ENCODE peak calls at places on chromosomes 13 and 19, in seven cellular contexts. F is AG09319, C is progenitor cell of endocrine pancreas, Z is uterus, Q is psoas muscle, O is thoracic aorta, M is HFFc6. I is an unnamed sample.

GRCh38 chr13:112645327-112645914 is 44.4 kb upstream of the ATP11A start:
- DNase-seq in F (no peak), C (no peak), Z (peak), Q (no peak), O (no peak), M (no peak), I (no peak)

GRCh38 chr19:5031231-5032100 is 62.6 kb downstream of the KDM4B start:
- DNase-seq in F (peak), C (peak), Z (peak), Q (peak), O (no peak), M (peak), I (peak)

GRCh38 chr13:102555914-102556553 is 40.8 kb upstream of the TPP2 start:
- DNase-seq in F (no peak), C (no peak), Z (no peak), Q (no peak), O (no peak), M (peak), I (no peak)

GRCh38 chr13:109879338-109879737 is 93.0 kb upstream of the IRS2 start:
- DNase-seq in F (no peak), C (no peak), Z (no peak), Q (no peak), O (no peak), M (no peak), I (no peak)

GRCh38 chr13:24022568-24022967 is 125.3 kb upstream of the C1QTNF9B start:
- DNase-seq in F (no peak), C (no peak), Z (no peak), Q (no peak), O (no peak), M (no peak), I (no peak)

GRCh38 chr19:54123682-54124081 is 8.1 kb downstream of the PRPF31 start:
- DNase-seq in F (no peak), C (no peak), Z (no peak), Q (no peak), O (no peak), M (no peak), I (no peak)

GRCh38 chr19:9205506-9206113 is 13.8 kb downstream of the OR7D4 start:
- DNase-seq in F (peak), C (peak), Z (peak), Q (peak), O (peak), M (peak), I (peak)

GRCh38 chr13:100280681-100281080 is 191.8 kb downstream of the PCCA start:
- DNase-seq in F (no peak), C (no peak), Z (no peak), Q (no peak), O (no peak), M (no peak), I (no peak)

GRCh38 chr13:51584731-51585191 is 499 bp downstream of the WDFY2 start:
- DNase-seq in F (no peak), C (peak), Z (no peak), Q (peak), O (peak), M (peak), I (no peak)

GRCh38 chr19:10809693-10810285 is 26.2 kb downstream of the TMED1 start:
- DNase-seq in F (no peak), C (no peak), Z (no peak), Q (no peak), O (no peak), M (no peak), I (no peak)

GRCh38 chr19:2123682-2124387 is 27.1 kb downstream of the IZUMO4 start:
- DNase-seq in F (no peak), C (no peak), Z (no peak), Q (no peak), O (no peak), M (no peak), I (no peak)

GRCh38 chr13:19681517-19681916 is 48.1 kb downstream of the MPHOSPH8 start:
- DNase-seq in F (no peak), C (no peak), Z (no peak), Q (no peak), O (no peak), M (no peak), I (no peak)

GRCh38 chr19:6660930-6661329 is 9.0 kb downstream of the TNFSF14 start:
- DNase-seq in F (no peak), C (no peak), Z (peak), Q (no peak), O (no peak), M (no peak), I (no peak)

GRCh38 chr19:50506700-50507099 is 4.3 kb downstream of the JOSD2 start:
- DNase-seq in F (no peak), C (no peak), Z (no peak), Q (no peak), O (no peak), M (no peak), I (no peak)

GRCh38 chr19:45164577-45165335 is 4.0 kb upstream of the NKPD1 start:
- DNase-seq in F (no peak), C (no peak), Z (no peak), Q (peak), O (no peak), M (peak), I (peak)

GRCh38 chr13:61900033-61900432 is 484.4 kb upstream of the PCDH20 start:
- DNase-seq in F (no peak), C (no peak), Z (no peak), Q (no peak), O (no peak), M (no peak), I (no peak)

GRCh38 chr19:18774782-18775444 is 16.2 kb downstream of the COMP start:
- DNase-seq in F (no peak), C (no peak), Z (no peak), Q (no peak), O (no peak), M (no peak), I (no peak)

GRCh38 chr19:41886761-41887710 is 4.1 kb downstream of the ARHGEF1 start:
- DNase-seq in F (no peak), C (no peak), Z (no peak), Q (no peak), O (no peak), M (no peak), I (no peak)

GRCh38 chr19:3450796-3451411 is 29.4 kb downstream of the SMIM24 start:
- DNase-seq in F (peak), C (no peak), Z (peak), Q (peak), O (peak), M (peak), I (no peak)

GRCh38 chr19:44681992-44682790 is 10.9 kb downstream of the CEACAM19 start:
- DNase-seq in F (no peak), C (no peak), Z (no peak), Q (no peak), O (no peak), M (no peak), I (no peak)

GRCh38 chr19:36340786-36341386 is 38.1 kb downstream of the ZFP14 start:
- DNase-seq in F (no peak), C (no peak), Z (no peak), Q (no peak), O (no peak), M (no peak), I (no peak)

GRCh38 chr13:100916943-100917342 is 242.3 kb upstream of the TMTC4 start:
- DNase-seq in F (no peak), C (no peak), Z (no peak), Q (no peak), O (no peak), M (no peak), I (no peak)

GRCh38 chr13:76928456-76928855 is 19.9 kb upstream of the ACOD1 start:
- DNase-seq in F (no peak), C (no peak), Z (no peak), Q (no peak), O (no peak), M (no peak), I (no peak)

GRCh38 chr19:32870154-32870573 is 597 bp upstream of the SLC7A9 start:
- DNase-seq in F (no peak), C (peak), Z (no peak), Q (no peak), O (no peak), M (no peak), I (no peak)

GRCh38 chr13:38607136-38607535 is 79.7 kb upstream of the FREM2 start:
- DNase-seq in F (no peak), C (no peak), Z (no peak), Q (no peak), O (no peak), M (no peak), I (no peak)

GRCh38 chr19:7994114-7994513 is 11.3 kb downstream of the ELAVL1 start:
- DNase-seq in F (no peak), C (no peak), Z (no peak), Q (no peak), O (no peak), M (no peak), I (no peak)
- TF ChIP-seq CTCF in F (no peak), C (no peak), Z (no peak), Q (no peak), O (no peak), M (no peak), I (no peak)

GRCh38 chr13:80274643-80275042 is 66.3 kb downstream of the SPRY2 start:
- DNase-seq in F (no peak), C (no peak), Z (no peak), Q (no peak), O (no peak), M (peak), I (no peak)

GRCh38 chr13:80273717-80274116 is 67.2 kb downstream of the SPRY2 start:
- DNase-seq in F (no peak), C (no peak), Z (no peak), Q (no peak), O (no peak), M (no peak), I (no peak)

GRCh38 chr13:80278706-80279105 is 62.2 kb downstream of the SPRY2 start:
- DNase-seq in F (no peak), C (no peak), Z (no peak), Q (no peak), O (no peak), M (no peak), I (no peak)

GRCh38 chr13:80276371-80277289 is 64.3 kb downstream of the SPRY2 start:
- DNase-seq in F (no peak), C (no peak), Z (no peak), Q (no peak), O (no peak), M (peak), I (no peak)
- TF ChIP-seq CTCF in F (no peak), C (peak), Z (no peak), Q (peak), O (no peak), M (peak), I (no peak)

GRCh38 chr13:27774169-27774568 is 18.1 kb upstream of the GSX1 start:
- DNase-seq in F (no peak), C (no peak), Z (no peak), Q (no peak), O (no peak), M (no peak), I (no peak)

GRCh38 chr13:27772651-27773425 is 19.4 kb upstream of the GSX1 start:
- DNase-seq in F (no peak), C (no peak), Z (no peak), Q (no peak), O (no peak), M (no peak), I (no peak)

GRCh38 chr13:27775943-27776342 is 16.3 kb upstream of the GSX1 start:
- DNase-seq in F (no peak), C (no peak), Z (no peak), Q (no peak), O (no peak), M (peak), I (no peak)

GRCh38 chr13:27774651-27775050 is 17.6 kb upstream of the GSX1 start:
- DNase-seq in F (no peak), C (no peak), Z (no peak), Q (no peak), O (no peak), M (no peak), I (no peak)

GRCh38 chr13:27770809-27771208 is 21.5 kb upstream of the GSX1 start:
- DNase-seq in F (no peak), C (no peak), Z (no peak), Q (no peak), O (no peak), M (peak), I (no peak)
- TF ChIP-seq CTCF in F (peak), C (peak), Z (no peak), Q (no peak), O (no peak), M (peak), I (no peak)

DNA sequence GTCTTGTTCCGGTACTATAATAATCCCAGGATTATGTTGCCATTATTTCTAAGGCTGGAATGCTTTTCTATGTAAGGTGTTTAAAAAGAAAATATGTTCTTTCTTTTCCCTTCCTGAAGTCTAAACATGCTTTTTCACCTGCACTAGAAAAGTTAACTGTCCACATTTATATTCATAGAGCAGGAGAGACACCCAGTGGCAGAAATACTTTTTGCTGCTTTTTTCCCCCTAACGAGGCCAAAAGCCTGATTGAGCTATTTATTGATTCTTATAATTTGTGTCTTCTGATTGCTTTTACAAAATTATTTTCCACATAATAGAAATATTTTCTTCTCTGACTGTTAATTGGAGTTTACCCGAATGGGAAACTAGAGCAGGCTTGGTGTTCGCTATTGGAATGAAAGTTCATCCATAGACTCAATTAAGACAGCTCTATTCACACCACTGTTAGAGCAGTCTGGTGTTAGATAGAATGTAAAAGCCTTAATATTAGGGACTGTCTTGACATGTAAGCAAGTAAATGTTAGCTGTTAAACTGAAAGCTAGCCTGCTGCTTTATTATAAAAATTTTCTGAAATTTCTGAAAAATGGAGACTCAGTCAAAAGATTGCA is 15.8 kb downstream of the GPR180 start:
- DNase-seq in F (no peak), C (no peak), Z (no peak), Q (no peak), O (no peak), M (no peak), I (no peak)
- TF ChIP-seq CTCF in F (peak), C (peak), Z (peak), Q (peak), O (peak), M (peak), I (no peak)